ENCODE peak calls at places on chromosomes 2 and 18, in eight cellular contexts. Y, U, O, P, K, Z, D and L are unnamed samples.

GRCh38 chr2:225334524-225334923 is 65.0 kb upstream of the NYAP2 start:
- DNase-seq in Y (no peak), U (no peak), O (no peak), P (no peak), K (peak; percentile 32), Z (no peak), D (no peak), L (no peak)

GRCh38 chr2:133110201-133110600 is 440.2 kb upstream of the LYPD1 start:
- DNase-seq in Y (no peak), U (no peak), O (no peak), P (no peak), K (no peak), Z (no peak), D (no peak), L (no peak)

GRCh38 chr2:199370150-199370780 is 87.5 kb downstream of the SATB2 start:
- DNase-seq in Y (no peak), U (peak; percentile 15), O (no peak), P (no peak), K (no peak), Z (no peak), D (no peak), L (no peak)

GRCh38 chr2:156333951-156334495 is 1.5 kb upstream of the NR4A2 start:
- DNase-seq in Y (no peak), U (peak; percentile 58), O (no peak), P (peak; percentile 50), K (peak; percentile 49), Z (no peak), D (no peak), L (peak; percentile 90)

GRCh38 chr2:171347158-171347557 is 86.6 kb downstream of the METTL8 start:
- DNase-seq in Y (no peak), U (peak; percentile 19), O (peak; percentile 54), P (no peak), K (no peak), Z (no peak), D (no peak), L (peak; percentile 39)

GRCh38 chr2:11103984-11104793 is 51.1 kb upstream of the SLC66A3 start:
- DNase-seq in Y (no peak), U (no peak), O (no peak), P (no peak), K (no peak), Z (no peak), D (no peak), L (peak; percentile 97)

GRCh38 chr2:191171708-191172355 is 21.0 kb upstream of the STAT4 start:
- DNase-seq in Y (peak; percentile 90), U (peak; percentile 97), O (peak; percentile 77), P (no peak), K (no peak), Z (peak; percentile 99), D (no peak), L (no peak)

GRCh38 chr18:44758821-44759624 is 78.3 kb downstream of the SETBP1 start:
- DNase-seq in Y (no peak), U (no peak), O (no peak), P (peak; percentile 95), K (no peak), Z (no peak), D (no peak), L (peak; percentile 95)

GRCh38 chr2:8679827-8680731 is 1.8 kb upstream of the ID2 start:
- DNase-seq in Y (peak; percentile 68), U (peak; percentile 43), O (peak; percentile 59), P (peak; percentile 42), K (peak; percentile 52), Z (no peak), D (peak; percentile 88), L (no peak)

GRCh38 chr2:51722311-51722710 is 690.4 kb upstream of the NRXN1 start:
- DNase-seq in Y (peak; percentile 93), U (peak; percentile 98), O (peak; percentile 89), P (no peak), K (no peak), Z (no peak), D (no peak), L (no peak)

GRCh38 chr18:78158943-78159342 is 820.7 kb upstream of the SALL3 start:
- DNase-seq in Y (no peak), U (no peak), O (no peak), P (no peak), K (no peak), Z (no peak), D (no peak), L (no peak)

GRCh38 chr2:197795277-197795676 is 9.1 kb upstream of the PLCL1 start:
- DNase-seq in Y (no peak), U (no peak), O (no peak), P (no peak), K (no peak), Z (no peak), D (no peak), L (no peak)

GRCh38 chr18:60090170-60090569 is 190.4 kb downstream of the PMAIP1 start:
- DNase-seq in Y (peak; percentile 11), U (no peak), O (no peak), P (peak; percentile 64), K (no peak), Z (no peak), D (no peak), L (no peak)

DNA sequence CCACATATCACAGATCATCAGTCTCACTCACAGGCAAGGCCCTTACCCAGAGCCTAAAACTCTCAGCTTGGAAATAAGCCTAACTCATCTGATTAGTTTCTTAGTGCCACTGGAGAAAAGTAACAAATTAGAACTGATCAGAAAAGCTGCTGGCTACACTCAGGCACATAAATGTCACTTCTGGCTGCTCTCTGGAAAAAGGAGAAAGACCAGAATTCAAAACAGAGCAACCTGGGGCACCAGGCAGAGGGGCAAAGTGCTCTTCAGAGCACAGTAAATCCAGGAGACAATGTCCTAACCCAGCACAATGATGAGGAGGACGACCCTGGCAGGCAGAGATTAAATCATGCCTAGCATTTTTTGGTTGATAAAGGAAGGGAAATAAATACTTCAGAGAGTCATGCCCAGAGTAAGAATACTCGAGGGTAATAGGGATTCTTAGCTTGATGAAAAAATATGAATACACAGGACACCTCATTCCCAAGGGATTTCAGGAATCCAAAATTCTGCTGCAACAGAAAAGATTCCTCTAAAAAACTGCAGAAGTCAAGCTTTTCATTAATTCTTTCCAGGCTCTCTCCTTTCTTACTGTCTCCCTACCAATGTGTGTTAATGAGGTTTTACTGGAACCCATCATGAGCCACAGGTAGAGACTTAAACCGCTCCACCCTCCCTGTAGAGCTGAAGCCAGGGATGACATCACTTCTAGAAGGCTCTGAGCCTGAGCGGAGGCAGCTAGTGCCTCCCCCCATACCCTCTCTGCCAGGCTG is 3.6 kb downstream of the SDC1 start:
- DNase-seq in Y (peak; percentile 36), U (peak; percentile 73), O (no peak), P (no peak), K (peak; percentile 53), Z (no peak), D (no peak), L (peak; percentile 58)
- H3K4me3 ChIP-seq in Y (no peak overlapping the region), U (no peak overlapping the region), O (no peak overlapping the region), P (no peak overlapping the region), K (no peak overlapping the region), Z (peak overlapping the region; percentile 94), D (no peak overlapping the region), L (peak overlapping the region; percentile 92)

DNA sequence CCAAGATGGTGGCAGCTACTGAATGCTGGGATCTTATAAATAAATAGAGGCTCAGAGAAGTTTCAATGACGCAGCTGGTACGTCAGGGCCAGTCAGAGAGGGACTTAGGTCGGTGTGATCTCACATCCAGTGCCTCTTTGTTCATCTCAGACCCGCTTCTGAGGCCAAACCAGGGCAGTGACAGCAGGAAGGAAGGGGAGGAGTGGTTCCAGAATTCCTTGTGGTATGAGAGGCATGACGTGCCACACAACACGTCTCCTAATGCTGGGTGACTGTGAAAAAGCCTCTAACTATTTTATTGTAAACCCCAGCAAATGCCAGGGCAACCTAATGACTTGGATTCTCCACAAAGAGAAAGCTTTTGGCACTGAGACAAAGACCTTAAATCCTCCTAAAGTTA is 423.3 kb downstream of the LPIN1 start:
- DNase-seq in Y (peak; percentile 76), U (peak; percentile 90), O (peak; percentile 97), P (no peak), K (no peak), Z (no peak), D (no peak), L (no peak)
- H3K27ac ChIP-seq in Y (peak overlapping the region; percentile 65), U (peak overlapping the region; percentile 70), O (no peak overlapping the region), P (no peak overlapping the region), K (peak overlapping the region; percentile 73), Z (no peak overlapping the region), D (no peak overlapping the region), L (no peak overlapping the region)

DNA sequence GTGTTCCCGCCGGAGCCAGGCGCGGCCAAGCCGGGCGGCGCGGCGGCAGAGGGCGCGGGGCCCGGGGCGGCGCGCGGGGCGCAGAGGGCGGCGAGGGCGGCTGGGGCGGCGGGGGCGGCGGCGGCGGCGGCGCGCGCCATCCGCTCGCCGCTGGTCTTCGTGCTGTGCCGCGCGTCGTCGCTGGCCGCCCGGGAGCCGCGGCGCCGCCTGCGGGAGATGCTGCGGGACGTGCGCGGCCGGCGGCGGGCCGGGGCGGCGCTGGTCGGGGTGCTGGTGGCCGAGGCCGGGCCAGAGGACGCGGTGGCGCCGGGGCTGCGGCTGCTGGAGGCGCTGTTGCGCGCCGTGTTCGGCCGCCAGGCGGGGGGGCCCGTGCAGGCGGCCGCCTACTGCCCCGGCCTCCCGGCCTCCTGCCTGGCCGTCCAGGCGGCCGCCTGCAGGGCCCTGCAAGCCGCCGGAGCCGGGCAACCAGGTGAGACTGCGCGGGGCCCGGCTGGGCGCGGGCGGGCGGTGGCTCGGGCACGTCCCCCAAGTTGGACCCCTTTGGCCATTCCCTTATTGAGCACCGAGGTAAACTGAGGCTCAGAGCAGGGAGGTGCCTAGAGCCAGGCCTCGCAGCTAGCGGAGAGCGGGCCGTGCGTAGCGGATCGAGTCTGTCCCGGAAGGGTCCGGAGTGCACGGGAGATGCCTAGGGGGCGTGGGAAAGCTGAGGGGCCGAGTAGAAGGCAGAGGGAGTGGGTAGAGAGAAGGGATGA is 584 bp downstream of the C2orf72 start:
- DNase-seq in Y (no peak), U (no peak), O (no peak), P (no peak), K (peak; percentile 91), Z (no peak), D (no peak), L (no peak)
- H2AFZ ChIP-seq in Y (peak overlapping the region; percentile 20), U (peak overlapping the region; percentile 76), O (no peak overlapping the region), P (no peak overlapping the region), K (no peak overlapping the region), Z (no peak overlapping the region), D (no peak overlapping the region), L (no peak overlapping the region)

DNA sequence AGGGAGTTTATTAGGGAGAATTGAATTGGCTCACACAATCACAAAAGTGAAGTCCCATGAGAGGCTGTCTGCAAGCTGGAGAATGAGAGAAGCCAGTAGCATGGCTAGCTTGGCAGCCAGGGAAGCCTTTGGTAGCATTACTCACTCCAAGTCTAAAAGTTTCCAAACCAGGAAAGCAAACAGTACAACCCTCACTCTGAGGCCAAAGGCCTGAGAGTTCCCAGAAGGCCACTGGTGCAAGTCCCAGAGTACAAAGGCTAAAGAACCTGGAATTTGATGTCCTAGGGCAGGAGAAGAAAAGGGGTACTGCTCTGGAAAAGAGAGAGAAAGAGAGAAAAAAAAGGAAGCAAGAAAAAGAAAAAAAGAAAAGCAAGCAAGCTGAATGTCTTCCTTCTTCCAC is 318.2 kb downstream of the RND3 start:
- DNase-seq in Y (peak; percentile 70), U (peak; percentile 54), O (peak; percentile 49), P (no peak), K (no peak), Z (no peak), D (no peak), L (no peak)
- H3K4me3 ChIP-seq in Y (no peak overlapping the region), U (no peak overlapping the region), O (no peak overlapping the region), P (no peak overlapping the region), K (no peak overlapping the region), Z (no peak overlapping the region), D (no peak overlapping the region), L (no peak overlapping the region)

GRCh38 chr2:36366491-36367120 is 11.0 kb downstream of the CRIM1 start:
- DNase-seq in Y (peak; percentile 43), U (no peak), O (peak; percentile 61), P (no peak), K (no peak), Z (no peak), D (no peak), L (peak; percentile 42)
- H3K27ac ChIP-seq in Y (peak overlapping the region; percentile 29), U (peak overlapping the region; percentile 32), O (peak overlapping the region; percentile 95), P (no peak overlapping the region), K (peak overlapping the region; percentile 96), Z (peak overlapping the region; percentile 74), D (no peak overlapping the region), L (peak overlapping the region; percentile 10)